ENCODE peak calls at places on chromosomes 7 and 10, in seven cellular contexts. C is gastrocnemius medialis, Q is endothelial cell of umbilical vein, N is breast epithelium, R is A549, A is NB4, T is sigmoid colon. W is an unnamed sample.

GRCh38 chr7:106178593-106179134 is 66.6 kb upstream of the SYPL1 start:
- DNase-seq in C (no peak), T (no peak), N (no peak), A (peak), Q (peak), R (peak), W (no peak)

GRCh38 chr7:47940482-47941001 is 7.7 kb downstream of the PKD1L1 start:
- DNase-seq in C (no peak), T (no peak), A (no peak), N (no peak), Q (peak), R (no peak), W (peak)

GRCh38 chr7:44223362-44224114 is 22.8 kb downstream of the YKT6 start:
- DNase-seq in C (no peak), N (no peak), A (peak), Q (no peak), R (no peak), T (peak), W (no peak)

GRCh38 chr7:86939197-86939814 is 120.1 kb downstream of the ELAPOR2 start:
- DNase-seq in Q (peak), A (peak), C (no peak), R (peak), T (no peak), N (no peak), W (no peak)

GRCh38 chr7:143354376-143354775 is 8.1 kb downstream of the FAM131B start:
- DNase-seq in Q (no peak), N (no peak), C (no peak), T (no peak), R (no peak), A (no peak), W (no peak)

GRCh38 chr10:99912057-99912456 is 97.7 kb downstream of the DNMBP start:
- DNase-seq in T (no peak), R (no peak), Q (no peak), N (no peak), C (no peak), A (no peak), W (no peak)

GRCh38 chr7:151150388-151150787 is 17.1 kb downstream of the GBX1 start:
- DNase-seq in N (no peak), A (no peak), Q (no peak), T (no peak), R (no peak), C (no peak), W (no peak)

GRCh38 chr10:49742683-49743463 is 19.2 kb downstream of the OGDHL start:
- DNase-seq in Q (no peak), T (no peak), N (no peak), A (no peak), C (no peak), R (no peak), W (no peak)

GRCh38 chr10:115844592-115844991 is 428.4 kb downstream of the GFRA1 start:
- DNase-seq in T (no peak), R (no peak), N (no peak), Q (no peak), C (no peak), A (no peak), W (no peak)

GRCh38 chr7:24134535-24134934 is 149.5 kb upstream of the NPY start:
- DNase-seq in T (no peak), R (no peak), N (no peak), C (no peak), A (no peak), Q (no peak), W (no peak)
- H3K4me3 ChIP-seq in T (no peak), R (no peak), N (no peak), C (no peak), A (no peak), Q (no peak), W (no peak)

DNA sequence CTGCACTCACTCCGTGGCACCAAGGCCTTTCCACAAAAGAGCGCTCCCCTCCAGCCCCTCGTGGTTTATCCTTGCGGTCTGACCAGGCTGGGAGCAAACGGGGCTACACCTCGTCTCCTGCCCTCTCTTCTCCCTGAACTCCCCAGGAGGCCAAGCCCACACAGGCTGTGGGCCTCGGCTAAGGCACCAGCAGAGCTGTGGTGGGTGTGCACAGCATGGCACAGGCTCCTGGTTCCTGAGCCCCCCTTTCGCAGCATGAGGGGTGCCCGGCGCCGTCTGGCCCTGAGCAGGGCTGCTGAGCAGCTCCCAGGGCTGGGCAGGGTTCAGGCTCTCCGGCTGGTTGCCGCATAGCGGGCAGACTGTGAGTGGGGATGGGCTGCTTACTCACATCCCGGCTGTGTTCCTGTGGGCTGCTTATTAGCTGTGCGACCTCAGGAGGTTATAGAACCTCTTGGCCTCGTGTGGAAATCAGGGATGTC is 90.4 kb downstream of the ZMIZ1 start:
- DNase-seq in T (no peak), C (no peak), Q (peak), A (no peak), N (no peak), R (no peak), W (no peak)
- TF ChIP-seq POLR2A in T (no peak), C (no peak), Q (peak), A (no peak), N (no peak), R (no peak), W (no peak)

DNA sequence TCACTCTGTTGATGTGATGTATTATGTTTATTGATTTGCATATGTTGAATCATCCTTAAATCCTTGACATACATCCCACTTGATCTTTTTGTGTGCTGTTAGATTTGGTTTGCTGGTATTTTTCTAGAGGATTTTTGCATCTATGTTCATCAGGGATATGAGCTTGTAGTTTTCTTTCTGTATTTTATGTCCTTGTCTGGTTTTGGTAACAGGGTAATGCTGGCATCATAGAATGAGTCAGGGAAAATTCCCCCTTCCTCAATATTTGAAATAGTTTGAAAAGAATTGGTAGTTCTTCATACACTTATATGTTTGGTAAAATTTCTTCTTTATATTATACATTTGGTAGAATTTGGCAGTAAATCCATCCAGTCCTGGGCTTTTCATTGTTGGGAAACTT is 89.4 kb upstream of the SLC13A1 start:
- DNase-seq in C (no peak), T (no peak), N (no peak), A (no peak), Q (no peak), R (no peak), W (no peak)
- H3K4me3 ChIP-seq in C (no peak), T (no peak), N (no peak), A (no peak), Q (no peak), R (no peak), W (no peak)

GRCh38 chr7:100865971-100866720 is 1.0 kb upstream of the TRIP6 start:
- DNase-seq in A (no peak), R (no peak), Q (peak), T (peak), N (peak), C (no peak), W (peak)

GRCh38 chr7:100866721-100867039 is 507 bp upstream of the TRIP6 start:
- DNase-seq in N (no peak), A (no peak), T (no peak), R (no peak), Q (no peak), C (no peak), W (no peak)

GRCh38 chr7:100865372-100865911 is 1.7 kb upstream of the TRIP6 start:
- DNase-seq in N (no peak), T (no peak), A (no peak), C (no peak), R (no peak), Q (peak), W (peak)

GRCh38 chr7:100867796-100868485 is 754 bp downstream of the TRIP6 start:
- DNase-seq in Q (no peak), N (no peak), A (peak), T (no peak), R (no peak), C (no peak), W (peak)

DNA sequence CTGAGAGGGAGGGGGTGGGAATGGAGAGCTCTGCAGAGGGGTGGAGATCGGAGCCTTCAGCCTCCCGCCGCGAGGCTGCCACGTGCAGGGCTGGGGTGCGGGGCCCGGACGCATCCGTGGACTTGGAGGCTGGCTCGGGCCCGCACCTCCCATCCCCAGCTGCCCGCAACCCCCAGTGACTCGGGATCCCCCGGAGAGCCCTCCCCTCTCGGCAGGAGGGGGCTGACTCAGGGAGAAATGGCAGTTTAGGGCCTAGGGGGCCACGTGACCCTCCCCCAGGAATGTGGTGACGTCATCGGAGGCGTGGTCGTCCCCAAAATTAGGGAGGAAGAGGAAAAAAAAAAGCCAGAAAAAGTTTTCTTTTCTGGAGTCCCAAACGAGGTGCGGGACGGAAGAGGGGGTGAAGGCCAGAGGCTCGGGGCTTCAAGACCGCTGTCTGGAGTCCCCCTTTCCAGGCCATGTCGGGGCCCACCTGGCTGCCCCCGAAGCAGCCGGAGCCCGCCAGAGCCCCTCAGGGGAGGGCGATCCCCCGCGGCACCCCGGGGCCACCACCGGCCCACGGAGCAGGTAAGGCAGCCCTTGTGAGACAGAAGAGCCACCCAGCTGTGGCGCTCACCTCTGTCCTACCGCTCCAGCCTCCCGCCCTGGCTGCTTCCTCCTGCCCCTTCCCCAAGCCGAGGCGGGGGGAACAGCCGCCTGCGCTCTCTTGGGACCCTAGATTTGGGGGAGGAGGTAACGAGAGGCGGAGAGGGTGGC is at the start of gene TRIP6:
- DNase-seq in C (peak), R (peak), T (peak), Q (peak), N (peak), A (peak), W (peak)
- TF ChIP-seq POLR2A in C (no peak), R (no peak), T (no peak), Q (peak), N (no peak), A (peak), W (no peak)

GRCh38 chr7:1054438-1055083 is 10.2 kb downstream of the GPR146 start:
- DNase-seq in A (no peak), T (peak), R (no peak), N (no peak), C (no peak), Q (peak), W (no peak)
- H3K4me3 ChIP-seq in A (no peak), T (peak), R (no peak), N (no peak), C (peak), Q (no peak), W (no peak)

GRCh38 chr7:2403014-2403717 is at the start of gene CHST12:
- DNase-seq in T (peak), A (peak), N (peak), Q (peak), C (peak), R (peak), W (peak)

GRCh38 chr7:2405601-2406345 is 2.4 kb downstream of the CHST12 start:
- DNase-seq in R (no peak), T (no peak), C (no peak), A (peak), Q (no peak), N (no peak), W (no peak)

GRCh38 chr7:2403718-2404648 is 572 bp downstream of the CHST12 start:
- DNase-seq in R (no peak), C (no peak), A (peak), N (no peak), T (peak), Q (peak), W (no peak)

GRCh38 chr7:2405201-2405600 is 1.8 kb downstream of the CHST12 start:
- DNase-seq in R (no peak), A (no peak), C (no peak), T (no peak), N (no peak), Q (no peak), W (no peak)

DNA sequence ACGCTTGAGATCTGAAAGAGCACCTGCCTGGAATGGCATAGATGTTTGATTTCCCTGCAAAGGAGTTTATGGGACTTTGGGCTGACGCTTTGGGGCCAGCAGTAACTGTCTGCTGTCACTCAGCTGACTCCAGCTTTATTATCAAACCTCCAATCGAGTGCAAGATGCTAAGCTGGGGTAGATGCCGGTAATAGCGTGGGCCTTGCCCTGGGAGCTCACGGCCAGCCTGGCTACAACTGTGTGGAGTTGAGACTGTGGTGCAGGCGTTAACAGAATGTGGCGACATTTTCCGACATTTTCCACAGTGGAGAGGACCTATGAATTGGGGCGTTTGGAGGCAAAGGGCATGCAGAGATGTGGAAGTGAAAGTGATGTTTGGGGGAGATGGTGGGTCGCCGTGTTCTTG is 1.3 kb downstream of the CHST12 start:
- DNase-seq in R (no peak), C (no peak), Q (no peak), N (no peak), T (no peak), A (peak), W (no peak)
- TF ChIP-seq POLR2A in R (no peak), C (no peak), Q (no peak), N (no peak), T (no peak), A (no peak), W (no peak)

GRCh38 chr10:34814228-34815173 is 595 bp downstream of the PARD3 start:
- DNase-seq in Q (peak), A (peak), R (peak), T (peak), C (no peak), N (no peak), W (peak)

GRCh38 chr10:34816067-34817002 is 1.2 kb upstream of the PARD3 start:
- DNase-seq in C (no peak), A (peak), R (peak), N (no peak), Q (peak), T (peak), W (peak)

GRCh38 chr10:34817054-34817453 is 2.0 kb upstream of the PARD3 start:
- DNase-seq in Q (no peak), C (no peak), R (no peak), A (no peak), N (no peak), T (no peak), W (peak)

GRCh38 chr10:34813626-34814227 is 1.4 kb downstream of the PARD3 start:
- DNase-seq in R (peak), Q (peak), T (no peak), C (no peak), A (no peak), N (no peak), W (no peak)

GRCh38 chr10:34815174-34816066 is at the start of gene PARD3:
- DNase-seq in N (no peak), A (peak), C (peak), R (peak), T (peak), Q (peak), W (peak)
- H3K4me3 ChIP-seq in N (peak), A (peak), C (peak), R (peak), T (peak), Q (peak), W (peak)

DNA sequence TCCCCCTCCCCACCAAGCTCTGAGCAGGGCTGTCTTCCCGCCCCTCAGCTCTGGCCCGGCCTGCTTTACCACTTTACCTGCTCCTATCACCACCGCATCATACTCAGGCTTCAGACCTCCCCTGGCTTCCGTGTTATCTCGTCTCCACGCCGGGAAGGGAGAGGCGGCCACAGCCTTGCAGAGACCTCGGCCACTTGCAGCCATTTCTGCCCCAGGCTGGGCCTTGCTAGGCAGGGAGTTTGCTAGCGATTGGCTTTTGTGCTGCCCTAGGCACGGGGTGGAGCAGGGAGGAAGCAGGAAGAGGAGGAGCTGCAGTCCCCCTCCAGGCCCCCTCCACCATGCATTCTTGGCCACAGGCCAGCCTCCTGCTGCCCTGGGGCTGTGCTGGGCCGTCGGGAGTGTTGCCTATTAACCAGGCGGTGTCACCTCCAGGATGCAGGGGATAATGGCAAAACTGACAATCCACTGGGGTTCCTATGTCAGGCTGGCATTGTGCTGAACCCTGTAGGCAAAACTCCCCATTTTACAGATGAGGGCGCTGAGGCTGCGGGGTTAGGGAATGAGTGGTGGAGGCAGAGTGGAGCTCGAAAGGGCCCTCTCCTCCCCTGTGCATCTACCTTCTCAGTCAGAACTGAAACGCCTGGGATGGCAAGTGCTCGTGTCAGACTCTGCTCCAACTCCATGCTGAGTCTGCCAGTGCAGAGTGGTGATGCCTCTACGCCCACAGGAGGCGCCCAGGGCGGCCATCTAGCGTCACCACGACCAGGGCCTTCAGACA is at the start of gene PYROXD2:
- DNase-seq in N (peak), R (peak), C (peak), T (peak), A (peak), Q (peak), W (peak)
- TF ChIP-seq POLR2A in N (no peak), R (peak), C (peak), T (peak), A (peak), Q (peak), W (no peak)

GRCh38 chr10:68333905-68334431 is 1.2 kb upstream of the PBLD start:
- DNase-seq in C (no peak), Q (peak), R (no peak), A (no peak), T (no peak), N (no peak), W (no peak)

GRCh38 chr10:68332259-68333057 is at the start of gene PBLD:
- DNase-seq in N (peak), T (peak), C (peak), A (peak), R (peak), Q (peak), W (peak)

GRCh38 chr10:68334672-68335467 is 2.1 kb upstream of the PBLD start:
- DNase-seq in R (no peak), C (no peak), A (no peak), T (no peak), N (no peak), Q (peak), W (no peak)

GRCh38 chr10:68333058-68333395 is 299 bp upstream of the PBLD start:
- DNase-seq in C (no peak), N (no peak), T (no peak), Q (no peak), A (no peak), R (no peak), W (no peak)

GRCh38 chr10:68333452-68333851 is 724 bp upstream of the PBLD start:
- DNase-seq in C (no peak), N (no peak), R (no peak), T (no peak), Q (no peak), A (no peak), W (no peak)
- H3K4me3 ChIP-seq in C (peak), N (peak), R (peak), T (peak), Q (peak), A (peak), W (peak)